ENCODE peak calls at places on chromosomes 1 and 21, in five cellular contexts. N, I, W, Z and A are unnamed samples.

GRCh38 chr1:21585037-21585436 is 75.8 kb downstream of the ALPL start:
- DNase-seq in W (no peak), I (no peak), Z (no peak), N (no peak), A (no peak)

GRCh38 chr1:156086256-156086662 is 4.0 kb upstream of the MEX3A start:
- DNase-seq in I (no peak), N (no peak), Z (no peak), W (no peak), A (no peak)

GRCh38 chr21:46002841-46003574 is 21.4 kb downstream of the COL6A1 start:
- DNase-seq in N (peak), W (no peak), Z (no peak), I (no peak), A (peak)

GRCh38 chr1:227886503-227886961 is 61.2 kb downstream of the WNT9A start:
- DNase-seq in Z (no peak), W (peak), I (no peak), N (peak), A (peak)

GRCh38 chr1:111538343-111539035 is 35.1 kb upstream of the ADORA3 start:
- DNase-seq in Z (no peak), N (no peak), I (no peak), W (no peak), A (no peak)

GRCh38 chr1:215005656-215006335 is 76.7 kb upstream of the KCNK2 start:
- DNase-seq in W (no peak), N (no peak), Z (no peak), I (no peak), A (no peak)

GRCh38 chr1:226633541-226634155 is 85.1 kb downstream of the STUM start:
- DNase-seq in N (no peak), Z (no peak), I (no peak), W (no peak), A (no peak)

GRCh38 chr1:174693085-174693484 is 245.3 kb downstream of the GPR52 start:
- DNase-seq in N (no peak), I (no peak), Z (no peak), W (no peak), A (no peak)

GRCh38 chr1:2375923-2376260 is 15.5 kb downstream of the MORN1 start:
- DNase-seq in W (no peak), N (no peak), I (no peak), Z (no peak), A (no peak)

GRCh38 chr1:175580351-175580750 is 163.0 kb downstream of the TNR start:
- DNase-seq in I (no peak), Z (no peak), W (no peak), N (no peak), A (no peak)

GRCh38 chr1:112575154-112575804 is 43.7 kb downstream of the ST7L start:
- DNase-seq in W (no peak), I (no peak), Z (no peak), N (no peak), A (no peak)

GRCh38 chr1:61141288-61142044 is 59.1 kb downstream of the NFIA start:
- DNase-seq in N (no peak), W (no peak), Z (no peak), I (no peak), A (no peak)

GRCh38 chr1:22038036-22038435 is 14.5 kb upstream of the CDC42 start:
- DNase-seq in N (no peak), I (no peak), Z (no peak), W (no peak), A (no peak)

GRCh38 chr21:16910435-16911165 is 602.2 kb upstream of the CXADR start:
- DNase-seq in Z (no peak), I (no peak), N (no peak), W (no peak), A (no peak)

GRCh38 chr1:204131978-204132377 is 19.9 kb downstream of the ETNK2 start:
- DNase-seq in Z (no peak), N (no peak), I (no peak), W (no peak), A (no peak)

GRCh38 chr21:21715286-21715969 is 717.2 kb downstream of the NCAM2 start:
- DNase-seq in Z (no peak), W (no peak), I (no peak), N (no peak), A (no peak)

GRCh38 chr1:182301026-182301436 is 90.6 kb downstream of the GLUL start:
- DNase-seq in W (no peak), N (no peak), Z (no peak), I (no peak), A (no peak)

GRCh38 chr1:14924455-14925325 is 228.9 kb upstream of the TMEM51 start:
- DNase-seq in Z (no peak), N (peak), W (peak), I (no peak), A (peak)

GRCh38 chr1:192563129-192563528 is 12.4 kb upstream of the RGS1 start:
- DNase-seq in N (no peak), W (no peak), I (no peak), Z (no peak), A (no peak)

GRCh38 chr1:227411066-227411465 is 92.8 kb upstream of the CDC42BPA start:
- DNase-seq in Z (no peak), N (no peak), I (no peak), W (no peak), A (no peak)

GRCh38 chr1:147168626-147169058 is 3.6 kb downstream of the PRKAB2 start:
- DNase-seq in Z (no peak), N (no peak), I (no peak), W (no peak), A (no peak)

GRCh38 chr1:21229246-21230000 is 52.7 kb upstream of the EIF4G3 start:
- DNase-seq in Z (no peak), N (no peak), W (no peak), I (no peak), A (no peak)

GRCh38 chr1:222034790-222035189 is 292.9 kb upstream of the DUSP10 start:
- DNase-seq in W (no peak), N (no peak), I (no peak), Z (no peak), A (no peak)